ENCODE peak calls at places on chromosomes 6 and 20, in seven cellular contexts. A is stimulated activated CD8-positive, alpha-beta memory T cell treated with anti-CD3 and anti-CD28 coated beads, Interleukin-4, amount 100 ng/mL, for 48 hours; N is GM04504; Y is NCI-H748 treated with DMSO at 0.1 percent for 48 hours; P is IMR-90; H is frontal cortex; J is glutamatergic neuron. L is an unnamed sample.

GRCh38 chr6:786946-787763 is 94.2 kb upstream of the EXOC2 start:
- DNase-seq in A (peak; percentile 28), N (no peak), Y (no peak), P (peak; percentile 3), H (no peak), J (no peak), L (no peak)

GRCh38 chr6:139588076-139588639 is 213.7 kb upstream of the CITED2 start:
- DNase-seq in A (no peak), N (no peak), Y (peak; percentile 84), P (peak; percentile 65), H (no peak), J (no peak), L (peak; percentile 85)

GRCh38 chr20:24504331-24505285 is 35.2 kb downstream of the SYNDIG1 start:
- DNase-seq in A (no peak), N (no peak), Y (no peak), P (no peak), H (no peak), J (no peak), L (no peak)

GRCh38 chr6:109257494-109257893 is 124.8 kb downstream of the CD164 start:
- DNase-seq in A (no peak), N (no peak), Y (no peak), P (no peak), H (no peak), J (no peak), L (no peak)

GRCh38 chr20:51500311-51500710 is 42.2 kb downstream of the NFATC2 start:
- DNase-seq in A (peak; percentile 60), N (no peak), Y (no peak), P (no peak), H (no peak), J (no peak), L (no peak)

GRCh38 chr6:26233608-26234420 is 131.2 kb upstream of the BTN3A2 start:
- DNase-seq in A (peak; percentile 83), N (no peak), Y (peak; percentile 81), P (peak; percentile 63), H (no peak), J (no peak), L (no peak)

GRCh38 chr6:4575724-4576123 is 200.5 kb upstream of the CDYL start:
- DNase-seq in A (no peak), N (no peak), Y (no peak), P (peak; percentile 24), H (no peak), J (no peak), L (no peak)

GRCh38 chr6:36120979-36121706 is 9.2 kb upstream of the MAPK13 start:
- DNase-seq in A (peak; percentile 74), N (peak; percentile 24), Y (no peak), P (no peak), H (no peak), J (no peak), L (no peak)

GRCh38 chr20:43940518-43941225 is 26.0 kb downstream of the TOX2 start:
- DNase-seq in A (no peak), N (no peak), Y (no peak), P (no peak), H (no peak), J (no peak), L (peak; percentile 69)

GRCh38 chr20:48535556-48535955 is 292.2 kb downstream of the PREX1 start:
- DNase-seq in A (no peak), N (no peak), Y (no peak), P (no peak), H (no peak), J (no peak), L (no peak)

GRCh38 chr6:31912186-31912585 is 10.3 kb upstream of the ZBTB12 start:
- DNase-seq in A (no peak), N (no peak), Y (no peak), P (no peak), H (no peak), J (no peak), L (no peak)

GRCh38 chr20:32012159-32012682 is 2.0 kb downstream of the CCM2L start:
- DNase-seq in A (no peak), N (no peak), Y (no peak), P (no peak), H (no peak), J (no peak), L (no peak)

GRCh38 chr6:13431861-13432465 is 55.4 kb downstream of the GFOD1 start:
- DNase-seq in A (peak; percentile 57), N (no peak), Y (no peak), P (peak; percentile 55), H (no peak), J (no peak), L (no peak)

GRCh38 chr20:33093074-33093473 is 13.6 kb downstream of the BPIFB4 start:
- DNase-seq in A (no peak), N (no peak), Y (no peak), P (no peak), H (no peak), J (no peak), L (no peak)

GRCh38 chr6:80094017-80094416 is 12.5 kb upstream of the BCKDHB start:
- DNase-seq in A (no peak), N (no peak), Y (no peak), P (peak; percentile 21), H (no peak), J (no peak), L (peak; percentile 13)

GRCh38 chr6:125947581-125947980 is 9.0 kb upstream of the HINT3 start:
- DNase-seq in A (no peak), N (no peak), Y (no peak), P (peak; percentile 49), H (no peak), J (no peak), L (no peak)

GRCh38 chr20:46985671-46986070 is 91.0 kb downstream of the EYA2 start:
- DNase-seq in A (no peak), N (no peak), Y (no peak), P (no peak), H (no peak), J (no peak), L (no peak)

GRCh38 chr6:27674882-27675281 is 202.0 kb upstream of the ZNF184 start:
- DNase-seq in A (no peak), N (no peak), Y (no peak), P (no peak), H (no peak), J (no peak), L (no peak)

GRCh38 chr6:53494076-53494475 is 50.8 kb downstream of the GCLC start:
- DNase-seq in A (no peak), N (no peak), Y (no peak), P (peak; percentile 65), H (no peak), J (no peak), L (no peak)

GRCh38 chr6:48505621-48506020 is 394.6 kb upstream of the PTCHD4 start:
- DNase-seq in A (no peak), N (no peak), Y (no peak), P (no peak), H (no peak), J (no peak), L (no peak)

GRCh38 chr6:53707108-53707897 is 41.7 kb upstream of the KLHL31 start:
- DNase-seq in A (no peak), N (no peak), Y (no peak), P (peak; percentile 61), H (no peak), J (no peak), L (no peak)

GRCh38 chr6:25578538-25578937 is 73.5 kb upstream of the SCGN start:
- DNase-seq in A (no peak), N (no peak), Y (peak; percentile 74), P (no peak), H (no peak), J (no peak), L (no peak)

L was measured in NCI-H345.